ENCODE peak calls at places on chromosomes 12 and 14, in five cellular contexts. I is breast epithelium; R is CD8-positive, alpha-beta T cell; C is choroid plexus epithelial cell; H is fibroblast of mammary gland. Y is an unnamed sample.

GRCh38 chr14:71554323-71554722 is 377.9 kb upstream of the RGS6 start:
- DNase-seq in I (no peak), R (no peak), C (peak), H (no peak), Y (no peak)

GRCh38 chr14:94751321-94751720 is 18.6 kb downstream of the GSC start:
- DNase-seq in I (no peak), R (no peak), C (no peak), H (no peak), Y (no peak)

GRCh38 chr14:38098074-38098846 is 109.4 kb upstream of the SSTR1 start:
- DNase-seq in I (no peak), R (no peak), C (peak), H (peak), Y (no peak)

GRCh38 chr12:108640802-108641445 is 7.2 kb upstream of the SELPLG start:
- DNase-seq in I (no peak), R (no peak), C (peak), H (peak), Y (no peak)

GRCh38 chr12:82627799-82628198 is 58.9 kb upstream of the TMTC2 start:
- DNase-seq in I (no peak), R (no peak), C (peak), H (peak), Y (no peak)

GRCh38 chr12:76312314-76312713 is 35.9 kb downstream of the BBS10 start:
- DNase-seq in I (no peak), R (no peak), C (peak), H (peak), Y (no peak)

GRCh38 chr12:130761537-130762318 is 45.6 kb upstream of the RIMBP2 start:
- DNase-seq in I (no peak), R (peak), C (peak), H (peak), Y (peak)

GRCh38 chr14:59771577-59771976 is 99.0 kb downstream of the RTN1 start:
- DNase-seq in I (no peak), R (no peak), C (peak), H (peak), Y (no peak)

GRCh38 chr12:78118036-78118435 is 287.3 kb downstream of the NAV3 start:
- DNase-seq in I (no peak), R (no peak), C (peak), H (no peak), Y (no peak)
- TF ChIP-seq CTCF in I (no peak), R (no peak), C (peak), H (peak), Y (no peak)

GRCh38 chr14:99793213-99794155 is at the start of gene EML1:
- DNase-seq in I (peak), R (peak), C (peak), H (peak), Y (peak)
- TF ChIP-seq CTCF in I (no peak), R (no peak), C (no peak), H (no peak), Y (no peak)

GRCh38 chr12:123523518-123523917 is 10.0 kb downstream of the RILPL1 start:
- DNase-seq in I (no peak), R (no peak), C (no peak), H (no peak), Y (no peak)
- TF ChIP-seq CTCF in I (no peak), R (no peak), C (no peak), H (no peak), Y (no peak)

GRCh38 chr12:835754-836493 is 83.5 kb downstream of the WNK1 start:
- DNase-seq in I (no peak), R (no peak), C (no peak), H (peak), Y (no peak)
- TF ChIP-seq CTCF in I (no peak), R (no peak), C (no peak), H (no peak), Y (no peak)

GRCh38 chr14:65102441-65103149 is at the start of gene MAX:
- DNase-seq in I (peak), R (peak), C (peak), H (peak), Y (peak)

GRCh38 chr14:65104791-65105190 is 2.5 kb upstream of the MAX start:
- DNase-seq in I (no peak), R (no peak), C (no peak), H (no peak), Y (no peak)

GRCh38 chr14:65100905-65101541 is 1.3 kb downstream of the MAX start:
- DNase-seq in I (no peak), R (no peak), C (peak), H (peak), Y (no peak)

GRCh38 chr14:65101631-65102440 is 481 bp downstream of the MAX start:
- DNase-seq in I (no peak), R (peak), C (no peak), H (no peak), Y (peak)

DNA sequence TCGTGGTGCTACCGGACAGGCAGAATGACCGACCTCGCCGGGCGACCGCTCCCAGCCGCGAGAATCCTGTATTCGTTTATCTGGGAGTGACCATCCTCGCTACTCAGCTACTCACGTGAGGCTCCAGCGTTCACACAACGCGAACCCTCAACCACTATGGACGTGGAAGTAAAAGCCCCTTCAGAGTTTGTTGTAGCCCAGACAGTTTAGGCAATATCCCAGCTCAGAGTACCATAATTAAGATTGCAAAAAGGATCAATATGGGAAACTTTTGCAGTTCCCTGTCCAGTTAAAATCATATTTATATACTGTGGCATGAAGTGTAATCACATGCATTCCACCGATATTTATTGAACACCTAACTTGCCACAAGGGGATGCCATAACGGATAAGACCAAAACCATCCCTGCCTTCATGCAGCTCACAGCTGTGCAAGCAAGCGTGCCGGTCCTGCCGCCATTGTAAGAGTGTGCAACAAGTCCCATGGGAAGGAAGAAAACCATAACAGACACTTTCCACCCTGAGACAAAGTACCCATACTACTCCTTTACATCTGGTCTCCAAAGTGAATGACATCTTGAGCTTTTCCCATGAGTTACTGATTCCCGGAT is 938 bp upstream of the MAX start:
- DNase-seq in I (no peak), R (no peak), C (peak), H (peak), Y (no peak)
- TF ChIP-seq CTCF in I (no peak), R (no peak), C (peak), H (peak), Y (peak)

DNA sequence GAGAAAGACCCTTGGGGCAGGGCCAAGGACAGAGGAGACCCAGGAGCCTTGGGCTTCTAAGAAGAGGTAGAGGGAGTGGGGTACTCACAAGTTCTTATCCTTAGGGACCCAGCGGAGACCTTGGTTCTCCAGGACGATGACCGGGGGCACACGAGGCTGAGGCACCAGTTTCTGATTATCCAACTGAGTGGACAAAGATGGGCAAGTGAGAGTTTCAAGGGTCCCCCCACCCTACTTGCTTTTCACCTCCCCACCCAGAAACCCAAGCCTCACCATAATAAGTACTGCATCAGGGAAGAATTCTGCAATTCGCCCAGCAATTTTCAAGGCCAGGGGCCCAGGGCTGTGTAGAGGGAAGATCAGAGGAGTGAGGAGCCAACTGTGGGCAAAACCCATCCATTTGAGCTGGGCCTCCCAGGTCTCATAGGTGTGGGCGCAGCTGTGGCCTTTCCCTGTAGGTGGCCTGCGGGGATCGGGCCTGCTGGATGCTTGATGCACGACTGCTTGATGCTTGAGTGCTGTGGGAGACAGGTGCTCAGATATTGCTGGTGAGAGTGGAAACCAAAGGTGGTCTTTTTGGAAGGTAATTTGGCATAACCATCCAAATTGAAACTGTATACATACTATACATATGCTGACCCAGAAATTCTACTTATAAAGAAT is 2.0 kb downstream of the EMC9 start:
- DNase-seq in I (no peak), R (no peak), C (no peak), H (no peak), Y (no peak)
- TF ChIP-seq CTCF in I (no peak), R (no peak), C (no peak), H (no peak), Y (no peak)

DNA sequence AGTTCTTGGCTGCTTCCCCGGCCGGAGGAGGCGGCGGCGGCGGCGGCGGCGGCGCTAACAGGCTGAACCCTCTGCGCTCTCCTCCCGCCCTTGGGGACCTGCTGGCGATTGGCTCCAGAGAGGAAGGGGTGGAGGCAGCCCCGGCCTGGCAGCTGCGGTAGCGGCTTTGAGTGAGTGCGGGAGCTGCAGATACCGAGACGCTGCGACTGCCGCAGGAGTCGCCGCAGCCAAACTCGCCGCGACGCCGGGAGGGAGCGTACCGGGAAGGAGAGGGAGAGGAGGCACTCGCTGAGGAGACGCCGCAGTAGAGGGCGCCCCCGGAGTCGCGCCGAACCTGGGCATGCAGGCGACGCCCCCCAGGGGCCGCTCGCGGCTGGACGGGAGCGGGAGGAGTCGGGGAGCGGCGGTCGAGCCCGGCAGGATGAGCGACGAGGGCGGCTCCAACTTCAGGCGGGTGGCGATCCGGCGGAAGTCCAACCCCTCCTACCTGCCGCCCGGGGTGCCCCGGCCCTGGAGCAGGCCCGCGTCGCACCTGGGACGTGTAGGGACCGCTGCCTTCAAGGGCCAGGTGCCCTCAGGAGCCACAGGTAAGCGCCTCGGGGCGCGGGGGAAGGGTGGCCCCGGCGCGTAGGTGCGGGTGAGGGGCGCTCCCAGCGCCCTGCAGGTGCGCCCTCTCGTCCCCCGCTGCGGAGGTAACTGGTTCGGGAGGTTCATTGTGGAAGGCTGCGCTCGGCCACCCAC is at the start of gene FGD4:
- DNase-seq in I (peak), R (peak), C (peak), H (peak), Y (peak)
- TF ChIP-seq CTCF in I (no peak), R (no peak), C (peak), H (peak), Y (peak)

GRCh38 chr14:69812725-69813124 is 15.7 kb upstream of the SLC10A1 start:
- DNase-seq in I (no peak), R (no peak), C (no peak), H (no peak), Y (no peak)
- TF ChIP-seq CTCF in I (no peak), R (no peak), C (no peak), H (no peak), Y (no peak)

GRCh38 chr12:50706606-50707005 is 57.3 kb upstream of the ATF1 start:
- DNase-seq in I (no peak), R (no peak), C (no peak), H (no peak), Y (no peak)
- TF ChIP-seq CTCF in I (no peak), R (no peak), C (no peak), H (no peak), Y (no peak)